ENCODE peak calls at places on chromosomes 5 and 9, in ten cellular contexts. One of them, this sample, is unnamed.

GRCh38 chr5:179332741-179333290 is 12.4 kb downstream of the ADAMTS2 start:
- DNase-seq in NCI-H524: no peak
- DNase-seq in effector CD8-positive, alpha-beta T cell: no peak
- DNase-seq in left lobe of liver: no peak
- DNase-seq in iris pigment epithelial cell: no peak
- DNase-seq in endothelial cell: no peak
- DNase-seq in NCI-H460: no peak
- DNase-seq in AML-193: no peak
- DNase-seq in bronchial epithelial cell: no peak
- DNase-seq in A549: no peak
- DNase-seq in this sample: no peak

GRCh38 chr5:134086215-134086942 is 28.1 kb upstream of the TCF7 start:
- DNase-seq in left lobe of liver: no peak
- DNase-seq in iris pigment epithelial cell: no peak
- DNase-seq in A549: no peak
- DNase-seq in AML-193: no peak
- DNase-seq in effector CD8-positive, alpha-beta T cell: no peak
- DNase-seq in NCI-H524: peak; percentile 84
- DNase-seq in bronchial epithelial cell: no peak
- DNase-seq in endothelial cell: no peak
- DNase-seq in NCI-H460: no peak
- DNase-seq in this sample: no peak

GRCh38 chr5:171678631-171679030 is 107.0 kb upstream of the SMIM23 start:
- DNase-seq in endothelial cell: no peak
- DNase-seq in NCI-H460: no peak
- DNase-seq in NCI-H524: no peak
- DNase-seq in A549: no peak
- DNase-seq in AML-193: no peak
- DNase-seq in bronchial epithelial cell: no peak
- DNase-seq in iris pigment epithelial cell: no peak
- DNase-seq in left lobe of liver: no peak
- DNase-seq in effector CD8-positive, alpha-beta T cell: no peak
- DNase-seq in this sample: no peak

GRCh38 chr5:37875051-37875787 is 35.4 kb upstream of the GDNF start:
- DNase-seq in left lobe of liver: no peak
- DNase-seq in effector CD8-positive, alpha-beta T cell: no peak
- DNase-seq in endothelial cell: no peak
- DNase-seq in NCI-H524: no peak
- DNase-seq in iris pigment epithelial cell: peak; percentile 79
- DNase-seq in bronchial epithelial cell: peak; percentile 88
- DNase-seq in AML-193: no peak
- DNase-seq in A549: no peak
- DNase-seq in NCI-H460: peak; percentile 76
- DNase-seq in this sample: no peak

GRCh38 chr9:119284118-119284517 is 85.1 kb downstream of the BRINP1 start:
- DNase-seq in A549: no peak
- DNase-seq in iris pigment epithelial cell: peak; percentile 5
- DNase-seq in NCI-H460: no peak
- DNase-seq in bronchial epithelial cell: no peak
- DNase-seq in AML-193: no peak
- DNase-seq in effector CD8-positive, alpha-beta T cell: no peak
- DNase-seq in left lobe of liver: no peak
- DNase-seq in endothelial cell: peak; percentile 28
- DNase-seq in NCI-H524: peak; percentile 63
- DNase-seq in this sample: no peak

GRCh38 chr5:74630387-74631087 is 10.0 kb downstream of the ENC1 start:
- DNase-seq in NCI-H524: no peak
- DNase-seq in endothelial cell: no peak
- DNase-seq in left lobe of liver: no peak
- DNase-seq in iris pigment epithelial cell: peak; percentile 95
- DNase-seq in bronchial epithelial cell: peak; percentile 97
- DNase-seq in effector CD8-positive, alpha-beta T cell: no peak
- DNase-seq in NCI-H460: peak; percentile 94
- DNase-seq in A549: peak; percentile 59
- DNase-seq in AML-193: no peak
- DNase-seq in this sample: no peak

GRCh38 chr5:7884491-7885273 is 15.7 kb downstream of the MTRR start:
- DNase-seq in bronchial epithelial cell: no peak
- DNase-seq in NCI-H524: peak; percentile 28
- DNase-seq in AML-193: no peak
- DNase-seq in left lobe of liver: no peak
- DNase-seq in iris pigment epithelial cell: no peak
- DNase-seq in endothelial cell: no peak
- DNase-seq in NCI-H460: no peak
- DNase-seq in A549: no peak
- DNase-seq in effector CD8-positive, alpha-beta T cell: no peak
- DNase-seq in this sample: peak; percentile 80

GRCh38 chr9:125784286-125785049 is 37.3 kb downstream of the PBX3 start:
- DNase-seq in A549: no peak
- DNase-seq in iris pigment epithelial cell: peak; percentile 65
- DNase-seq in bronchial epithelial cell: peak; percentile 10
- DNase-seq in effector CD8-positive, alpha-beta T cell: no peak
- DNase-seq in left lobe of liver: no peak
- DNase-seq in AML-193: no peak
- DNase-seq in endothelial cell: no peak
- DNase-seq in NCI-H524: no peak
- DNase-seq in NCI-H460: no peak
- DNase-seq in this sample: no peak

GRCh38 chr5:140926903-140927573 is 939 bp downstream of the PCDHAC1 start:
- DNase-seq in iris pigment epithelial cell: peak; percentile 14
- DNase-seq in NCI-H460: peak; percentile 3
- DNase-seq in NCI-H524: peak; percentile 10
- DNase-seq in AML-193: no peak
- DNase-seq in bronchial epithelial cell: peak; percentile 10
- DNase-seq in effector CD8-positive, alpha-beta T cell: no peak
- DNase-seq in endothelial cell: peak; percentile 48
- DNase-seq in A549: no peak
- DNase-seq in left lobe of liver: no peak
- DNase-seq in this sample: peak; percentile 3

GRCh38 chr9:137458194-137459146 is 664 bp downstream of the NSMF start:
- DNase-seq in left lobe of liver: no peak
- DNase-seq in NCI-H524: peak; percentile 87
- DNase-seq in bronchial epithelial cell: no peak
- DNase-seq in endothelial cell: peak; percentile 23
- DNase-seq in A549: no peak
- DNase-seq in effector CD8-positive, alpha-beta T cell: no peak
- DNase-seq in AML-193: no peak
- DNase-seq in NCI-H460: no peak
- DNase-seq in iris pigment epithelial cell: no peak
- DNase-seq in this sample: peak; percentile 78

GRCh38 chr5:74865293-74865798 is 841 bp downstream of the FAM169A start:
- DNase-seq in left lobe of liver: no peak
- DNase-seq in A549: no peak
- DNase-seq in bronchial epithelial cell: no peak
- DNase-seq in NCI-H524: peak; percentile 39
- DNase-seq in NCI-H460: peak; percentile 9
- DNase-seq in iris pigment epithelial cell: no peak
- DNase-seq in AML-193: no peak
- DNase-seq in effector CD8-positive, alpha-beta T cell: no peak
- DNase-seq in endothelial cell: no peak
- DNase-seq in this sample: peak; percentile 30

GRCh38 chr9:138022121-138022741 is 144.6 kb downstream of the CACNA1B start:
- DNase-seq in NCI-H460: peak; percentile 6
- DNase-seq in left lobe of liver: peak; percentile 45
- DNase-seq in bronchial epithelial cell: no peak
- DNase-seq in NCI-H524: no peak
- DNase-seq in A549: peak; percentile 34
- DNase-seq in effector CD8-positive, alpha-beta T cell: no peak
- DNase-seq in AML-193: no peak
- DNase-seq in endothelial cell: peak; percentile 66
- DNase-seq in iris pigment epithelial cell: peak; percentile 7
- DNase-seq in this sample: no peak